ENCODE peak calls at places on chromosomes 6 and 20, in seven cellular contexts. One of them, this sample, is unnamed.

GRCh38 chr6:160102399-160102798 is 19.2 kb upstream of the SLC22A1 start:
- DNase-seq in activated CD4-positive, CD25-positive, alpha-beta regulatory T cell: no peak
- DNase-seq in fibroblast of mammary gland: no peak
- DNase-seq in MV-4-11: no peak
- DNase-seq in stimulated activated CD8-positive, alpha-beta memory T cell treated with anti-CD3 and anti-CD28 coated beads, Interleukin-7, amount 100 ng/mL, for 48 hours: no peak
- DNase-seq in astrocyte: no peak
- DNase-seq in activated effector memory CD4-positive, alpha-beta T cell treated with anti-CD3 and anti-CD28 coated beads, Interleukin-2, amount 50 U/mL, for 16 hours: no peak
- DNase-seq in this sample: no peak

GRCh38 chr6:100296810-100297544 is 167.7 kb downstream of the SIM1 start:
- DNase-seq in activated CD4-positive, CD25-positive, alpha-beta regulatory T cell: no peak
- DNase-seq in fibroblast of mammary gland: peak
- DNase-seq in MV-4-11: no peak
- DNase-seq in stimulated activated CD8-positive, alpha-beta memory T cell treated with anti-CD3 and anti-CD28 coated beads, Interleukin-7, amount 100 ng/mL, for 48 hours: no peak
- DNase-seq in astrocyte: peak
- DNase-seq in activated effector memory CD4-positive, alpha-beta T cell treated with anti-CD3 and anti-CD28 coated beads, Interleukin-2, amount 50 U/mL, for 16 hours: no peak
- DNase-seq in this sample: no peak

GRCh38 chr6:56742122-56742791 is 99.6 kb upstream of the DST start:
- DNase-seq in activated CD4-positive, CD25-positive, alpha-beta regulatory T cell: no peak
- DNase-seq in fibroblast of mammary gland: peak
- DNase-seq in MV-4-11: peak
- DNase-seq in stimulated activated CD8-positive, alpha-beta memory T cell treated with anti-CD3 and anti-CD28 coated beads, Interleukin-7, amount 100 ng/mL, for 48 hours: no peak
- DNase-seq in astrocyte: no peak
- DNase-seq in activated effector memory CD4-positive, alpha-beta T cell treated with anti-CD3 and anti-CD28 coated beads, Interleukin-2, amount 50 U/mL, for 16 hours: no peak
- DNase-seq in this sample: no peak

GRCh38 chr6:18585032-18585573 is 198.0 kb downstream of the RNF144B start:
- DNase-seq in activated CD4-positive, CD25-positive, alpha-beta regulatory T cell: no peak
- DNase-seq in fibroblast of mammary gland: peak
- DNase-seq in MV-4-11: peak
- DNase-seq in stimulated activated CD8-positive, alpha-beta memory T cell treated with anti-CD3 and anti-CD28 coated beads, Interleukin-7, amount 100 ng/mL, for 48 hours: no peak
- DNase-seq in astrocyte: peak
- DNase-seq in activated effector memory CD4-positive, alpha-beta T cell treated with anti-CD3 and anti-CD28 coated beads, Interleukin-2, amount 50 U/mL, for 16 hours: no peak
- DNase-seq in this sample: no peak

GRCh38 chr20:36620917-36621316 is 15.3 kb downstream of the RAB5IF start:
- DNase-seq in activated CD4-positive, CD25-positive, alpha-beta regulatory T cell: no peak
- DNase-seq in fibroblast of mammary gland: no peak
- DNase-seq in MV-4-11: no peak
- DNase-seq in stimulated activated CD8-positive, alpha-beta memory T cell treated with anti-CD3 and anti-CD28 coated beads, Interleukin-7, amount 100 ng/mL, for 48 hours: no peak
- DNase-seq in astrocyte: no peak
- DNase-seq in activated effector memory CD4-positive, alpha-beta T cell treated with anti-CD3 and anti-CD28 coated beads, Interleukin-2, amount 50 U/mL, for 16 hours: no peak
- DNase-seq in this sample: no peak

GRCh38 chr6:144659202-144659731 is 374.1 kb downstream of the UTRN start:
- DNase-seq in activated CD4-positive, CD25-positive, alpha-beta regulatory T cell: no peak
- DNase-seq in fibroblast of mammary gland: peak
- DNase-seq in MV-4-11: peak
- DNase-seq in stimulated activated CD8-positive, alpha-beta memory T cell treated with anti-CD3 and anti-CD28 coated beads, Interleukin-7, amount 100 ng/mL, for 48 hours: no peak
- DNase-seq in astrocyte: peak
- DNase-seq in activated effector memory CD4-positive, alpha-beta T cell treated with anti-CD3 and anti-CD28 coated beads, Interleukin-2, amount 50 U/mL, for 16 hours: peak
- DNase-seq in this sample: no peak

GRCh38 chr6:143742070-143742954 is 64.5 kb downstream of the PHACTR2 start:
- DNase-seq in activated CD4-positive, CD25-positive, alpha-beta regulatory T cell: no peak
- DNase-seq in fibroblast of mammary gland: peak
- DNase-seq in MV-4-11: peak
- DNase-seq in stimulated activated CD8-positive, alpha-beta memory T cell treated with anti-CD3 and anti-CD28 coated beads, Interleukin-7, amount 100 ng/mL, for 48 hours: no peak
- DNase-seq in astrocyte: no peak
- DNase-seq in activated effector memory CD4-positive, alpha-beta T cell treated with anti-CD3 and anti-CD28 coated beads, Interleukin-2, amount 50 U/mL, for 16 hours: no peak
- DNase-seq in this sample: no peak

GRCh38 chr20:63898882-63899558 is 4.1 kb downstream of the DNAJC5 start:
- DNase-seq in activated CD4-positive, CD25-positive, alpha-beta regulatory T cell: no peak
- DNase-seq in fibroblast of mammary gland: no peak
- DNase-seq in MV-4-11: peak
- DNase-seq in stimulated activated CD8-positive, alpha-beta memory T cell treated with anti-CD3 and anti-CD28 coated beads, Interleukin-7, amount 100 ng/mL, for 48 hours: no peak
- DNase-seq in astrocyte: no peak
- DNase-seq in activated effector memory CD4-positive, alpha-beta T cell treated with anti-CD3 and anti-CD28 coated beads, Interleukin-2, amount 50 U/mL, for 16 hours: no peak
- DNase-seq in this sample: no peak

GRCh38 chr20:8431538-8432434 is 299.7 kb downstream of the PLCB1 start:
- DNase-seq in activated CD4-positive, CD25-positive, alpha-beta regulatory T cell: no peak
- DNase-seq in fibroblast of mammary gland: peak
- DNase-seq in MV-4-11: no peak
- DNase-seq in stimulated activated CD8-positive, alpha-beta memory T cell treated with anti-CD3 and anti-CD28 coated beads, Interleukin-7, amount 100 ng/mL, for 48 hours: no peak
- DNase-seq in astrocyte: no peak
- DNase-seq in activated effector memory CD4-positive, alpha-beta T cell treated with anti-CD3 and anti-CD28 coated beads, Interleukin-2, amount 50 U/mL, for 16 hours: no peak
- DNase-seq in this sample: no peak

GRCh38 chr6:151914475-151914874 is 107.0 kb downstream of the ESR1 start:
- DNase-seq in activated CD4-positive, CD25-positive, alpha-beta regulatory T cell: no peak
- DNase-seq in fibroblast of mammary gland: peak
- DNase-seq in MV-4-11: no peak
- DNase-seq in stimulated activated CD8-positive, alpha-beta memory T cell treated with anti-CD3 and anti-CD28 coated beads, Interleukin-7, amount 100 ng/mL, for 48 hours: no peak
- DNase-seq in astrocyte: no peak
- DNase-seq in activated effector memory CD4-positive, alpha-beta T cell treated with anti-CD3 and anti-CD28 coated beads, Interleukin-2, amount 50 U/mL, for 16 hours: no peak
- DNase-seq in this sample: no peak

GRCh38 chr6:47766445-47766844 is 15.4 kb upstream of the OPN5 start:
- DNase-seq in activated CD4-positive, CD25-positive, alpha-beta regulatory T cell: no peak
- DNase-seq in fibroblast of mammary gland: no peak
- DNase-seq in MV-4-11: no peak
- DNase-seq in stimulated activated CD8-positive, alpha-beta memory T cell treated with anti-CD3 and anti-CD28 coated beads, Interleukin-7, amount 100 ng/mL, for 48 hours: no peak
- DNase-seq in astrocyte: no peak
- DNase-seq in activated effector memory CD4-positive, alpha-beta T cell treated with anti-CD3 and anti-CD28 coated beads, Interleukin-2, amount 50 U/mL, for 16 hours: no peak
- DNase-seq in this sample: no peak

GRCh38 chr20:56429941-56430340 is 17.9 kb downstream of the CASS4 start:
- DNase-seq in activated CD4-positive, CD25-positive, alpha-beta regulatory T cell: no peak
- DNase-seq in fibroblast of mammary gland: no peak
- DNase-seq in MV-4-11: no peak
- DNase-seq in stimulated activated CD8-positive, alpha-beta memory T cell treated with anti-CD3 and anti-CD28 coated beads, Interleukin-7, amount 100 ng/mL, for 48 hours: no peak
- DNase-seq in astrocyte: no peak
- DNase-seq in activated effector memory CD4-positive, alpha-beta T cell treated with anti-CD3 and anti-CD28 coated beads, Interleukin-2, amount 50 U/mL, for 16 hours: peak
- DNase-seq in this sample: no peak

GRCh38 chr6:131027326-131027725 is 35.7 kb downstream of the EPB41L2 start:
- DNase-seq in activated CD4-positive, CD25-positive, alpha-beta regulatory T cell: no peak
- DNase-seq in fibroblast of mammary gland: no peak
- DNase-seq in MV-4-11: no peak
- DNase-seq in stimulated activated CD8-positive, alpha-beta memory T cell treated with anti-CD3 and anti-CD28 coated beads, Interleukin-7, amount 100 ng/mL, for 48 hours: no peak
- DNase-seq in astrocyte: no peak
- DNase-seq in activated effector memory CD4-positive, alpha-beta T cell treated with anti-CD3 and anti-CD28 coated beads, Interleukin-2, amount 50 U/mL, for 16 hours: no peak
- DNase-seq in this sample: no peak

GRCh38 chr6:14422917-14423316 is 305.3 kb downstream of the CD83 start:
- DNase-seq in activated CD4-positive, CD25-positive, alpha-beta regulatory T cell: no peak
- DNase-seq in fibroblast of mammary gland: no peak
- DNase-seq in MV-4-11: no peak
- DNase-seq in stimulated activated CD8-positive, alpha-beta memory T cell treated with anti-CD3 and anti-CD28 coated beads, Interleukin-7, amount 100 ng/mL, for 48 hours: no peak
- DNase-seq in astrocyte: no peak
- DNase-seq in activated effector memory CD4-positive, alpha-beta T cell treated with anti-CD3 and anti-CD28 coated beads, Interleukin-2, amount 50 U/mL, for 16 hours: no peak
- DNase-seq in this sample: no peak

GRCh38 chr6:112560651-112561050 is 213.5 kb downstream of the RFPL4B start:
- DNase-seq in activated CD4-positive, CD25-positive, alpha-beta regulatory T cell: no peak
- DNase-seq in fibroblast of mammary gland: no peak
- DNase-seq in MV-4-11: no peak
- DNase-seq in stimulated activated CD8-positive, alpha-beta memory T cell treated with anti-CD3 and anti-CD28 coated beads, Interleukin-7, amount 100 ng/mL, for 48 hours: no peak
- DNase-seq in astrocyte: no peak
- DNase-seq in activated effector memory CD4-positive, alpha-beta T cell treated with anti-CD3 and anti-CD28 coated beads, Interleukin-2, amount 50 U/mL, for 16 hours: no peak
- DNase-seq in this sample: peak

GRCh38 chr6:129795261-129795660 is 65.9 kb downstream of the TMEM244 start:
- DNase-seq in activated CD4-positive, CD25-positive, alpha-beta regulatory T cell: no peak
- DNase-seq in fibroblast of mammary gland: peak
- DNase-seq in MV-4-11: no peak
- DNase-seq in stimulated activated CD8-positive, alpha-beta memory T cell treated with anti-CD3 and anti-CD28 coated beads, Interleukin-7, amount 100 ng/mL, for 48 hours: no peak
- DNase-seq in astrocyte: no peak
- DNase-seq in activated effector memory CD4-positive, alpha-beta T cell treated with anti-CD3 and anti-CD28 coated beads, Interleukin-2, amount 50 U/mL, for 16 hours: no peak
- DNase-seq in this sample: no peak

GRCh38 chr20:17466641-17467040 is 64.5 kb downstream of the BFSP1 start:
- DNase-seq in activated CD4-positive, CD25-positive, alpha-beta regulatory T cell: no peak
- DNase-seq in fibroblast of mammary gland: no peak
- DNase-seq in MV-4-11: no peak
- DNase-seq in stimulated activated CD8-positive, alpha-beta memory T cell treated with anti-CD3 and anti-CD28 coated beads, Interleukin-7, amount 100 ng/mL, for 48 hours: no peak
- DNase-seq in astrocyte: no peak
- DNase-seq in activated effector memory CD4-positive, alpha-beta T cell treated with anti-CD3 and anti-CD28 coated beads, Interleukin-2, amount 50 U/mL, for 16 hours: no peak
- DNase-seq in this sample: no peak

GRCh38 chr6:151027295-151027747 is 161.8 kb downstream of the MTHFD1L start:
- DNase-seq in activated CD4-positive, CD25-positive, alpha-beta regulatory T cell: no peak
- DNase-seq in fibroblast of mammary gland: no peak
- DNase-seq in MV-4-11: no peak
- DNase-seq in stimulated activated CD8-positive, alpha-beta memory T cell treated with anti-CD3 and anti-CD28 coated beads, Interleukin-7, amount 100 ng/mL, for 48 hours: no peak
- DNase-seq in astrocyte: no peak
- DNase-seq in activated effector memory CD4-positive, alpha-beta T cell treated with anti-CD3 and anti-CD28 coated beads, Interleukin-2, amount 50 U/mL, for 16 hours: no peak
- DNase-seq in this sample: no peak

GRCh38 chr6:122161136-122161535 is 238.3 kb upstream of the HSF2 start:
- DNase-seq in activated CD4-positive, CD25-positive, alpha-beta regulatory T cell: no peak
- DNase-seq in fibroblast of mammary gland: no peak
- DNase-seq in MV-4-11: no peak
- DNase-seq in stimulated activated CD8-positive, alpha-beta memory T cell treated with anti-CD3 and anti-CD28 coated beads, Interleukin-7, amount 100 ng/mL, for 48 hours: no peak
- DNase-seq in astrocyte: no peak
- DNase-seq in activated effector memory CD4-positive, alpha-beta T cell treated with anti-CD3 and anti-CD28 coated beads, Interleukin-2, amount 50 U/mL, for 16 hours: no peak
- DNase-seq in this sample: no peak

GRCh38 chr6:130834482-130835251 is 7.5 kb downstream of the SMLR1 start:
- DNase-seq in activated CD4-positive, CD25-positive, alpha-beta regulatory T cell: no peak
- DNase-seq in fibroblast of mammary gland: no peak
- DNase-seq in MV-4-11: no peak
- DNase-seq in stimulated activated CD8-positive, alpha-beta memory T cell treated with anti-CD3 and anti-CD28 coated beads, Interleukin-7, amount 100 ng/mL, for 48 hours: no peak
- DNase-seq in astrocyte: no peak
- DNase-seq in activated effector memory CD4-positive, alpha-beta T cell treated with anti-CD3 and anti-CD28 coated beads, Interleukin-2, amount 50 U/mL, for 16 hours: no peak
- DNase-seq in this sample: no peak

GRCh38 chr6:167272156-167272555 is 19.0 kb upstream of the UNC93A start:
- DNase-seq in activated CD4-positive, CD25-positive, alpha-beta regulatory T cell: no peak
- DNase-seq in fibroblast of mammary gland: no peak
- DNase-seq in MV-4-11: no peak
- DNase-seq in stimulated activated CD8-positive, alpha-beta memory T cell treated with anti-CD3 and anti-CD28 coated beads, Interleukin-7, amount 100 ng/mL, for 48 hours: no peak
- DNase-seq in astrocyte: no peak
- DNase-seq in activated effector memory CD4-positive, alpha-beta T cell treated with anti-CD3 and anti-CD28 coated beads, Interleukin-2, amount 50 U/mL, for 16 hours: no peak
- DNase-seq in this sample: no peak

GRCh38 chr20:58822175-58822574 is 28.5 kb downstream of the GNAS-AS1 start:
- DNase-seq in activated CD4-positive, CD25-positive, alpha-beta regulatory T cell: no peak
- DNase-seq in fibroblast of mammary gland: no peak
- DNase-seq in MV-4-11: no peak
- DNase-seq in stimulated activated CD8-positive, alpha-beta memory T cell treated with anti-CD3 and anti-CD28 coated beads, Interleukin-7, amount 100 ng/mL, for 48 hours: no peak
- DNase-seq in astrocyte: no peak
- DNase-seq in activated effector memory CD4-positive, alpha-beta T cell treated with anti-CD3 and anti-CD28 coated beads, Interleukin-2, amount 50 U/mL, for 16 hours: no peak
- DNase-seq in this sample: no peak

GRCh38 chr20:33650753-33651561 is 11.2 kb upstream of the C20orf144 start:
- DNase-seq in activated CD4-positive, CD25-positive, alpha-beta regulatory T cell: no peak
- DNase-seq in fibroblast of mammary gland: no peak
- DNase-seq in MV-4-11: no peak
- DNase-seq in stimulated activated CD8-positive, alpha-beta memory T cell treated with anti-CD3 and anti-CD28 coated beads, Interleukin-7, amount 100 ng/mL, for 48 hours: no peak
- DNase-seq in astrocyte: no peak
- DNase-seq in activated effector memory CD4-positive, alpha-beta T cell treated with anti-CD3 and anti-CD28 coated beads, Interleukin-2, amount 50 U/mL, for 16 hours: no peak
- DNase-seq in this sample: no peak

GRCh38 chr20:40654876-40655275 is 34.2 kb downstream of the MAFB start:
- DNase-seq in activated CD4-positive, CD25-positive, alpha-beta regulatory T cell: no peak
- DNase-seq in fibroblast of mammary gland: peak
- DNase-seq in MV-4-11: no peak
- DNase-seq in stimulated activated CD8-positive, alpha-beta memory T cell treated with anti-CD3 and anti-CD28 coated beads, Interleukin-7, amount 100 ng/mL, for 48 hours: no peak
- DNase-seq in astrocyte: no peak
- DNase-seq in activated effector memory CD4-positive, alpha-beta T cell treated with anti-CD3 and anti-CD28 coated beads, Interleukin-2, amount 50 U/mL, for 16 hours: no peak
- DNase-seq in this sample: no peak

GRCh38 chr20:41316602-41317535 is 662 bp downstream of the ZHX3 start:
- DNase-seq in activated CD4-positive, CD25-positive, alpha-beta regulatory T cell: peak
- DNase-seq in fibroblast of mammary gland: peak
- DNase-seq in MV-4-11: peak
- DNase-seq in stimulated activated CD8-positive, alpha-beta memory T cell treated with anti-CD3 and anti-CD28 coated beads, Interleukin-7, amount 100 ng/mL, for 48 hours: peak
- DNase-seq in astrocyte: peak
- DNase-seq in activated effector memory CD4-positive, alpha-beta T cell treated with anti-CD3 and anti-CD28 coated beads, Interleukin-2, amount 50 U/mL, for 16 hours: peak
- DNase-seq in this sample: peak

GRCh38 chr6:147222160-147222838 is 18.1 kb downstream of the STXBP5 start:
- DNase-seq in activated CD4-positive, CD25-positive, alpha-beta regulatory T cell: no peak
- DNase-seq in fibroblast of mammary gland: peak
- DNase-seq in MV-4-11: no peak
- DNase-seq in stimulated activated CD8-positive, alpha-beta memory T cell treated with anti-CD3 and anti-CD28 coated beads, Interleukin-7, amount 100 ng/mL, for 48 hours: no peak
- DNase-seq in astrocyte: no peak
- DNase-seq in activated effector memory CD4-positive, alpha-beta T cell treated with anti-CD3 and anti-CD28 coated beads, Interleukin-2, amount 50 U/mL, for 16 hours: no peak
- DNase-seq in this sample: no peak

GRCh38 chr6:3661390-3661789 is 90.1 kb downstream of the PXDC1 start:
- DNase-seq in activated CD4-positive, CD25-positive, alpha-beta regulatory T cell: no peak
- DNase-seq in fibroblast of mammary gland: no peak
- DNase-seq in MV-4-11: no peak
- DNase-seq in stimulated activated CD8-positive, alpha-beta memory T cell treated with anti-CD3 and anti-CD28 coated beads, Interleukin-7, amount 100 ng/mL, for 48 hours: no peak
- DNase-seq in astrocyte: no peak
- DNase-seq in activated effector memory CD4-positive, alpha-beta T cell treated with anti-CD3 and anti-CD28 coated beads, Interleukin-2, amount 50 U/mL, for 16 hours: no peak
- DNase-seq in this sample: no peak

GRCh38 chr6:170080828-170081368 is 210.0 kb downstream of the DLL1 start:
- DNase-seq in activated CD4-positive, CD25-positive, alpha-beta regulatory T cell: no peak
- DNase-seq in fibroblast of mammary gland: no peak
- DNase-seq in MV-4-11: no peak
- DNase-seq in stimulated activated CD8-positive, alpha-beta memory T cell treated with anti-CD3 and anti-CD28 coated beads, Interleukin-7, amount 100 ng/mL, for 48 hours: no peak
- DNase-seq in astrocyte: no peak
- DNase-seq in activated effector memory CD4-positive, alpha-beta T cell treated with anti-CD3 and anti-CD28 coated beads, Interleukin-2, amount 50 U/mL, for 16 hours: peak
- DNase-seq in this sample: no peak